ENCODE peak calls at places on chromosomes 11 and 22, in five cellular contexts. X, C, F, W and D are unnamed samples.

GRCh38 chr11:33089776-33090175 is 50.4 kb downstream of the TCP11L1 start:
- DNase-seq in X (peak; percentile 21), C (no peak), F (no peak), W (no peak), D (no peak)

GRCh38 chr11:23359297-23359696 is 499.0 kb upstream of the CCDC179 start:
- DNase-seq in X (peak; percentile 88), C (peak; percentile 70), F (peak; percentile 66), W (no peak), D (peak; percentile 64)

GRCh38 chr11:118175031-118175531 is 1.4 kb downstream of the SCN2B start:
- DNase-seq in X (no peak), C (no peak), F (peak; percentile 52), W (no peak), D (no peak)

GRCh38 chr11:662689-663274 is 25.7 kb downstream of the DRD4 start:
- DNase-seq in X (peak; percentile 58), C (peak; percentile 44), F (peak; percentile 47), W (peak; percentile 96), D (peak; percentile 68)

GRCh38 chr11:13384837-13385417 is 78.1 kb downstream of the BTBD10 start:
- DNase-seq in X (peak; percentile 56), C (peak; percentile 30), F (peak; percentile 25), W (peak; percentile 54), D (peak; percentile 52)

GRCh38 chr11:101618691-101619090 is 34.9 kb upstream of the TRPC6 start:
- DNase-seq in X (peak; percentile 32), C (no peak), F (peak; percentile 40), W (no peak), D (no peak)

GRCh38 chr22:30169002-30169401 is 77.6 kb downstream of the LIF start:
- DNase-seq in X (no peak), C (no peak), F (no peak), W (no peak), D (no peak)

GRCh38 chr22:39938509-39938908 is 21.7 kb upstream of the TMA7B start:
- DNase-seq in X (no peak), C (no peak), F (no peak), W (no peak), D (no peak)

GRCh38 chr22:43039800-43040199 is 24.9 kb upstream of the PACSIN2 start:
- DNase-seq in X (no peak), C (no peak), F (no peak), W (no peak), D (no peak)

GRCh38 chr11:70077411-70078094 is 564 bp upstream of the ANO1 start:
- DNase-seq in X (no peak), C (no peak), F (no peak), W (peak; percentile 77), D (no peak)

GRCh38 chr22:19802001-19802880 is 41.7 kb downstream of the TBX1 start:
- DNase-seq in X (no peak), C (no peak), F (no peak), W (peak; percentile 31), D (peak; percentile 2)

GRCh38 chr11:126701555-126701897 is 299.0 kb downstream of the KIRREL3 start:
- DNase-seq in X (no peak), C (no peak), F (no peak), W (peak; percentile 49), D (no peak)

GRCh38 chr11:2714463-2714800 is 14.6 kb upstream of the KCNQ1OT1 start:
- DNase-seq in X (no peak), C (no peak), F (no peak), W (no peak), D (no peak)